ENCODE peak calls at places on chromosomes 12 and 14, in four cellular contexts. R, Y, L and E are unnamed samples.

GRCh38 chr12:98440165-98440581 is 75.2 kb upstream of the TMPO start:
- DNase-seq in R (peak; percentile 84), Y (peak; percentile 79), L (peak; percentile 83), E (no peak)

GRCh38 chr14:94345344-94346072 is 22.4 kb upstream of the SERPINA6 start:
- DNase-seq in R (no peak), Y (no peak), L (peak; percentile 49), E (no peak)

GRCh38 chr14:90024910-90025309 is 36.9 kb upstream of the KCNK13 start:
- DNase-seq in R (no peak), Y (no peak), L (no peak), E (no peak)

GRCh38 chr12:71045781-71046180 is 112.0 kb downstream of the TSPAN8 start:
- DNase-seq in R (no peak), Y (no peak), L (no peak), E (no peak)

GRCh38 chr12:12563529-12563928 is 866 bp upstream of the DUSP16 start:
- DNase-seq in R (no peak), Y (peak; percentile 19), L (no peak), E (no peak)

GRCh38 chr12:100142851-100143559 is at the start of gene BLTP3B:
- DNase-seq in R (peak; percentile 94), Y (peak; percentile 87), L (peak; percentile 83), E (peak; percentile 87)

GRCh38 chr12:88951860-88952483 is 371.7 kb upstream of the KITLG start:
- DNase-seq in R (no peak), Y (no peak), L (no peak), E (peak; percentile 26)

GRCh38 chr12:85711735-85712390 is 124.3 kb downstream of the RASSF9 start:
- DNase-seq in R (no peak), Y (peak; percentile 40), L (no peak), E (no peak)

GRCh38 chr14:98937021-98937420 is 335.0 kb downstream of the BCL11B start:
- DNase-seq in R (no peak), Y (no peak), L (no peak), E (no peak)

GRCh38 chr12:103742349-103742784 is 98.7 kb downstream of the NT5DC3 start:
- DNase-seq in R (no peak), Y (no peak), L (no peak), E (no peak)

GRCh38 chr12:44078273-44078672 is 242.4 kb downstream of the TMEM117 start:
- DNase-seq in R (no peak), Y (no peak), L (peak; percentile 5), E (no peak)

GRCh38 chr12:62683724-62684501 is 217.3 kb downstream of the MON2 start:
- DNase-seq in R (peak; percentile 78), Y (peak; percentile 60), L (no peak), E (no peak)

GRCh38 chr12:119660074-119660473 is 7.9 kb upstream of the PRKAB1 start:
- DNase-seq in R (no peak), Y (no peak), L (no peak), E (no peak)

GRCh38 chr14:81589381-81590065 is 55.9 kb upstream of the SEL1L start:
- DNase-seq in R (no peak), Y (no peak), L (no peak), E (no peak)

GRCh38 chr12:47949441-47950341 is 13.7 kb upstream of the TMEM106C start:
- DNase-seq in R (peak; percentile 86), Y (peak; percentile 51), L (peak; percentile 69), E (peak; percentile 94)

GRCh38 chr12:240566-240965 is 22.1 kb downstream of the SLC6A13 start:
- DNase-seq in R (no peak), Y (no peak), L (no peak), E (no peak)

GRCh38 chr14:68687746-68688145 is 105.1 kb downstream of the ZFP36L1 start:
- DNase-seq in R (no peak), Y (no peak), L (peak; percentile 97), E (peak; percentile 20)

GRCh38 chr12:98870521-98870920 is 225.4 kb downstream of the APAF1 start:
- DNase-seq in R (no peak), Y (no peak), L (no peak), E (no peak)

GRCh38 chr14:75077794-75078193 is 8.4 kb downstream of the ZC2HC1C start:
- DNase-seq in R (no peak), Y (no peak), L (no peak), E (no peak)

GRCh38 chr14:24365600-24366374 is 2.2 kb upstream of the NFATC4 start:
- DNase-seq in R (peak; percentile 92), Y (peak; percentile 82), L (peak; percentile 88), E (peak; percentile 89)

GRCh38 chr14:69842671-69843407 is 36.4 kb upstream of the SMOC1 start:
- DNase-seq in R (no peak), Y (no peak), L (no peak), E (no peak)

GRCh38 chr12:57236925-57237652 is 7.6 kb downstream of the SHMT2 start:
- DNase-seq in R (peak; percentile 73), Y (no peak), L (no peak), E (no peak)

GRCh38 chr12:116876151-116876869 is 4.9 kb downstream of the HRK start:
- DNase-seq in R (no peak), Y (no peak), L (no peak), E (no peak)

GRCh38 chr12:115973066-115973465 is 304.4 kb downstream of the MED13L start:
- DNase-seq in R (no peak), Y (no peak), L (no peak), E (no peak)

GRCh38 chr12:75389061-75389460 is 1.8 kb upstream of the GLIPR1L2 start:
- DNase-seq in R (no peak), Y (no peak), L (no peak), E (no peak)

GRCh38 chr12:124445826-124446225 is 121.6 kb downstream of the NCOR2 start:
- DNase-seq in R (peak; percentile 38), Y (no peak), L (no peak), E (no peak)

GRCh38 chr12:124445121-124445718 is 122.2 kb downstream of the NCOR2 start:
- DNase-seq in R (peak; percentile 37), Y (no peak), L (no peak), E (no peak)

GRCh38 chr12:124442772-124443445 is 124.5 kb downstream of the NCOR2 start:
- DNase-seq in R (no peak), Y (no peak), L (no peak), E (no peak)

GRCh38 chr12:124442281-124442680 is 125.1 kb downstream of the NCOR2 start:
- DNase-seq in R (no peak), Y (no peak), L (no peak), E (no peak)

GRCh38 chr12:124443929-124444712 is 123.3 kb downstream of the NCOR2 start:
- DNase-seq in R (no peak), Y (no peak), L (no peak), E (no peak)
- H3K36me3 ChIP-seq in R (no peaks in the 10 kb centered on the region), Y (no peaks in the 10 kb centered on the region), L (peaks cover 32% of the 10 kb centered on the region), E (no peaks in the 10 kb centered on the region)

GRCh38 chr14:71108398-71109114 is 201.3 kb downstream of the PCNX1 start:
- DNase-seq in R (no peak), Y (no peak), L (no peak), E (no peak)
- H3K36me3 ChIP-seq in R (peaks cover under 1% of the 10 kb centered on the region), Y (no peaks in the 10 kb centered on the region), L (peaks cover 16% of the 10 kb centered on the region), E (peaks cover 1% of the 10 kb centered on the region)

GRCh38 chr14:80414080-80414479 is 202.8 kb upstream of the DIO2 start:
- DNase-seq in R (no peak), Y (no peak), L (no peak), E (no peak)

GRCh38 chr14:80415636-80416035 is 204.3 kb upstream of the DIO2 start:
- DNase-seq in R (no peak), Y (no peak), L (no peak), E (no peak)

GRCh38 chr14:80425686-80426085 is 214.4 kb upstream of the DIO2 start:
- DNase-seq in R (no peak), Y (no peak), L (peak; percentile 88), E (no peak)

GRCh38 chr14:80419339-80419738 is 208.0 kb upstream of the DIO2 start:
- DNase-seq in R (no peak), Y (no peak), L (no peak), E (no peak)

GRCh38 chr14:80419769-80420168 is 208.5 kb upstream of the DIO2 start:
- DNase-seq in R (no peak), Y (no peak), L (no peak), E (no peak)
- H3K36me3 ChIP-seq in R (no peaks in the 10 kb centered on the region), Y (no peaks in the 10 kb centered on the region), L (no peaks in the 10 kb centered on the region), E (no peaks in the 10 kb centered on the region)

DNA sequence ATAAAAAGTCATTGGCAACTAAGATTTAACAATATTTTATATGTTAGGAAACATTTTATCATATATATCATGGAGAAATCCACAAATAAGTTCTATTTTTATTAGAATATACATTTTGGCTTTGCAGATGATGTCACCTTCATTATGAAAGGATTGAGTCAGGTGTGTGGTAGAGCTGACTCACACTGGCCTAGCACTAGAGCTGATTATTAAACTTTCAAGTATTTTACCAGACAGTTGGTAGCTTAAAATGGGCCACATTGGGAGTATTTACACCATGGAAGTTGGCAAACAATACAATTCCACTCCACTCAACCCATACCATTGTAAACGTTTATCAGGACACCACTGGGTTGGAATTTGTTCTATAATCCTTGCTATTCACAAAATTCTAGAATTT is 1036.6 kb downstream of the TRHDE start:
- DNase-seq in R (no peak), Y (no peak), L (no peak), E (no peak)
- H3K36me3 ChIP-seq in R (no peaks in the 10 kb centered on the region), Y (no peaks in the 10 kb centered on the region), L (no peaks in the 10 kb centered on the region), E (no peaks in the 10 kb centered on the region)

DNA sequence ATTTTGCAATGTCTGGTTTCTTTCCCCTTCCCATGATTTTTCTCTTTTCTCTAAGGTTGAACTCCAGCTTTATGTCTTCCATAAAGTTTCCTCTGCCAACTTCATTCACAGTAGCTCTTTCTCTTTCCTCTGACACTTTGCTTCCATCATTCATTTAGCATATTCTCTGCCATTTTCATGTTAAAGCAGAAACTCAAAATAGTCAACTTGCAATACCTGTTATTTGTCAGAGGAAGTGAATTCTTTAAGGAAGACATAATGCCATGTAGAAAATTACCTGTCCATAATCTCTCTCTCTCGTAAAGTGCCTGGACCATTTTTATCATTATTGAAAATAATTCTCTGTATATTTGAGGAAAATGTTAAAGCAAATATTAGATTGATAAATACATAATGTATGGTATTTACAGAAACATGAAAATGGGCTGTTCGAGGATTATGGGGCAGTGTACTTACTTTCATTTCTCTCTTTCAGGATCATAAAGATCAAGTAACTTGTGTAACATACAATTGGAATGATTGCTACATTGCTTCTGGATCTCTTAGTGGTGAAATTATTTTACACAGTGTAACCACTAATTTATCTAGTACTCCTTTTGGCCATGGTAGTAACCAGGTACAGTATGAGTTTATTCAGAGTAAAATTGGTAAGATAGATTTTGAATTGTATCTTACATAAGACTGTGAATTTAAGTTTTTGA is 12.6 kb downstream of the NEDD1 start:
- DNase-seq in R (no peak), Y (no peak), L (no peak), E (no peak)
- H3K36me3 ChIP-seq in R (no peaks in the 10 kb centered on the region), Y (no peaks in the 10 kb centered on the region), L (peaks cover 3% of the 10 kb centered on the region), E (no peaks in the 10 kb centered on the region)

DNA sequence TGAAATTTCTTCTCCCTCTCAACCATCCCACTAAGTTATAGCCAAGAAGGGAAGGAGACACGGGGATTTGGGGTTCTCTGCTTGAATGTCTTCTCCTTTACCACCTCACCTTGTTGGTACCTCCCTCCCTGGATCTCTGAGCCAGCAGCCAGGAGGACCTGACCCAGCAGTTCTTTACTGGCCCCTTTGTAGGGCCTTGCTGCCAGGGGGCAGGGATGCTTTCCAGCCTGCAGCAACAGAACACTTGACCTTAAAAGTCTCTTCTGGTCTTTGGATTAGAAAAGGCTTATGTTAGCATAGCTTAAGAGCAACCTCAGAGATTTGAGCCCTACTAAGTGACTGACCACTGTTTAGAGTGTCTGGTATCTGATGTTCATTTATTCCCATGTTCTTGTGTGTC is 10.4 kb downstream of the MLEC start:
- DNase-seq in R (no peak), Y (no peak), L (no peak), E (no peak)
- H3K36me3 ChIP-seq in R (peaks cover 8% of the 10 kb centered on the region), Y (peaks cover 4% of the 10 kb centered on the region), L (peaks cover 41% of the 10 kb centered on the region), E (peaks cover 2% of the 10 kb centered on the region)

GRCh38 chr12:109606261-109607028 is 32.9 kb downstream of the MVK start:
- DNase-seq in R (no peak), Y (no peak), L (no peak), E (peak; percentile 60)
- H3K36me3 ChIP-seq in R (no peaks in the 10 kb centered on the region), Y (no peaks in the 10 kb centered on the region), L (no peaks in the 10 kb centered on the region), E (no peaks in the 10 kb centered on the region)